ENCODE peak calls at places on chromosomes 5 and 9, in six cellular contexts. A is Right ventricle myocardium superior, D is progenitor cell of endocrine pancreas, Z is aorta, N is neural progenitor cell, O is fibroblast of mammary gland. G is an unnamed sample.

GRCh38 chr5:50711280-50711679 is 44.8 kb downstream of the PARP8 start:
- DNase-seq in D (no peak), N (no peak), Z (no peak), A (no peak), O (peak; percentile 16), G (no peak)

GRCh38 chr5:132054697-132055440 is 5.6 kb upstream of the IL3 start:
- DNase-seq in O (no peak), N (no peak), Z (peak; percentile 24), D (no peak), A (no peak), G (no peak)

GRCh38 chr9:93207326-93207814 is 23.4 kb downstream of the WNK2 start:
- DNase-seq in A (peak; percentile 73), N (no peak), Z (peak; percentile 80), O (peak; percentile 34), D (no peak), G (peak; percentile 48)

GRCh38 chr9:132639322-132639721 is 30.5 kb downstream of the DDX31 start:
- DNase-seq in N (no peak), O (no peak), Z (no peak), D (no peak), A (no peak), G (no peak)

GRCh38 chr5:28823231-28823630 is 1784.8 kb upstream of the CDH9 start:
- DNase-seq in O (no peak), Z (no peak), A (no peak), N (no peak), D (no peak), G (no peak)

GRCh38 chr9:33498387-33498786 is 24.7 kb upstream of the NOL6 start:
- DNase-seq in A (no peak), D (no peak), O (no peak), Z (no peak), N (no peak), G (no peak)

GRCh38 chr9:96853711-96854072 is 622 bp downstream of the ZNF782 start:
- DNase-seq in Z (no peak), O (no peak), N (no peak), A (no peak), D (no peak), G (no peak)

GRCh38 chr9:68509689-68510088 is 31.0 kb downstream of the TMEM252 start:
- DNase-seq in D (no peak), O (no peak), A (no peak), Z (no peak), N (peak; percentile 32), G (no peak)

GRCh38 chr5:178357127-178357526 is 124.5 kb upstream of the PHYKPL start:
- DNase-seq in O (no peak), Z (peak; percentile 56), A (peak; percentile 59), D (no peak), N (peak; percentile 86), G (peak; percentile 57)

GRCh38 chr5:3010301-3010952 is 258.9 kb upstream of the IRX2 start:
- DNase-seq in A (no peak), N (no peak), O (no peak), Z (no peak), D (no peak), G (no peak)

GRCh38 chr9:1005043-1005667 is 28.7 kb downstream of the DMRT3 start:
- DNase-seq in N (peak; percentile 61), D (no peak), O (peak; percentile 61), Z (no peak), A (no peak), G (no peak)

GRCh38 chr5:115415143-115415491 is 118.7 kb upstream of the CCDC112 start:
- DNase-seq in A (no peak), D (no peak), N (peak; percentile 29), O (peak; percentile 97), Z (no peak), G (peak; percentile 67)

GRCh38 chr9:101353683-101354082 is 31.1 kb downstream of the BAAT start:
- DNase-seq in N (no peak), Z (no peak), O (no peak), D (no peak), A (no peak), G (no peak)

GRCh38 chr5:103561670-103562069 is 919 bp downstream of the NUDT12 start:
- DNase-seq in D (no peak), Z (no peak), A (no peak), O (peak; percentile 1), N (no peak), G (no peak)

GRCh38 chr9:116152941-116153764 is 438 bp upstream of the PAPPA start:
- DNase-seq in N (peak; percentile 81), O (peak; percentile 94), D (no peak), Z (no peak), A (no peak), G (no peak)

GRCh38 chr9:4306066-4306787 is 6.4 kb upstream of the GLIS3 start:
- DNase-seq in D (no peak), Z (no peak), N (no peak), A (no peak), O (peak; percentile 61), G (no peak)

GRCh38 chr5:72065751-72066255 is 41.5 kb upstream of the MAP1B start:
- DNase-seq in Z (no peak), N (peak; percentile 88), A (no peak), O (no peak), D (peak; percentile 17), G (no peak)

GRCh38 chr5:95930141-95930540 is 31.5 kb downstream of the ELL2 start:
- DNase-seq in N (no peak), A (no peak), D (no peak), Z (no peak), O (no peak), G (no peak)

GRCh38 chr9:18605763-18606162 is 131.8 kb downstream of the ADAMTSL1 start:
- DNase-seq in Z (peak; percentile 65), O (peak; percentile 77), A (peak; percentile 60), N (no peak), D (no peak), G (peak; percentile 47)

GRCh38 chr5:73031839-73032238 is 76.0 kb downstream of the FCHO2 start:
- DNase-seq in O (peak; percentile 83), A (peak; percentile 48), N (no peak), Z (no peak), D (no peak), G (peak; percentile 30)